ENCODE peak calls at places on chromosomes 5 and 9, in eight cellular contexts. One of them, this sample, is unnamed.

GRCh38 chr5:178147406-178147805 is 6.3 kb downstream of the NHP2 start:
- DNase-seq in IMR-90: no peak
- DNase-seq in lower leg skin: no peak
- DNase-seq in iris pigment epithelial cell: no peak
- DNase-seq in anterior cingulate cortex: no peak
- DNase-seq in activated gamma-delta T cell: no peak
- DNase-seq in A549: no peak
- DNase-seq in psoas muscle: no peak
- DNase-seq in this sample: no peak

GRCh38 chr9:114321759-114322158 is 1.1 kb upstream of the ORM1 start:
- DNase-seq in IMR-90: peak
- DNase-seq in lower leg skin: no peak
- DNase-seq in iris pigment epithelial cell: peak
- DNase-seq in anterior cingulate cortex: no peak
- DNase-seq in activated gamma-delta T cell: no peak
- DNase-seq in A549: no peak
- DNase-seq in psoas muscle: no peak
- DNase-seq in this sample: no peak

GRCh38 chr5:56951946-56952691 is at the start of gene MIER3:
- DNase-seq in IMR-90: peak
- DNase-seq in lower leg skin: peak
- DNase-seq in iris pigment epithelial cell: peak
- DNase-seq in anterior cingulate cortex: peak
- DNase-seq in activated gamma-delta T cell: peak
- DNase-seq in A549: peak
- DNase-seq in psoas muscle: peak
- DNase-seq in this sample: peak

GRCh38 chr9:7067169-7067568 is 309.4 kb downstream of the KDM4C start:
- DNase-seq in IMR-90: no peak
- DNase-seq in lower leg skin: no peak
- DNase-seq in iris pigment epithelial cell: no peak
- DNase-seq in anterior cingulate cortex: no peak
- DNase-seq in activated gamma-delta T cell: no peak
- DNase-seq in A549: no peak
- DNase-seq in psoas muscle: no peak
- DNase-seq in this sample: no peak

GRCh38 chr5:179319741-179320281 is 25.4 kb downstream of the ADAMTS2 start:
- DNase-seq in IMR-90: peak
- DNase-seq in lower leg skin: peak
- DNase-seq in iris pigment epithelial cell: peak
- DNase-seq in anterior cingulate cortex: no peak
- DNase-seq in activated gamma-delta T cell: no peak
- DNase-seq in A549: no peak
- DNase-seq in psoas muscle: peak
- DNase-seq in this sample: peak

GRCh38 chr5:151699071-151699901 is 12.6 kb upstream of the SPARC start:
- DNase-seq in IMR-90: peak
- DNase-seq in lower leg skin: peak
- DNase-seq in iris pigment epithelial cell: peak
- DNase-seq in anterior cingulate cortex: no peak
- DNase-seq in activated gamma-delta T cell: no peak
- DNase-seq in A549: peak
- DNase-seq in psoas muscle: peak
- DNase-seq in this sample: peak

GRCh38 chr5:130529111-130529510 is 624.8 kb downstream of the CHSY3 start:
- DNase-seq in IMR-90: no peak
- DNase-seq in lower leg skin: no peak
- DNase-seq in iris pigment epithelial cell: no peak
- DNase-seq in anterior cingulate cortex: no peak
- DNase-seq in activated gamma-delta T cell: no peak
- DNase-seq in A549: no peak
- DNase-seq in psoas muscle: no peak
- DNase-seq in this sample: no peak

GRCh38 chr5:1429501-1429900 is 15.7 kb downstream of the SLC6A3 start:
- DNase-seq in IMR-90: no peak
- DNase-seq in lower leg skin: peak
- DNase-seq in iris pigment epithelial cell: no peak
- DNase-seq in anterior cingulate cortex: no peak
- DNase-seq in activated gamma-delta T cell: no peak
- DNase-seq in A549: no peak
- DNase-seq in psoas muscle: peak
- DNase-seq in this sample: no peak

GRCh38 chr5:98341711-98342042 is 431.8 kb upstream of the RGMB start:
- DNase-seq in IMR-90: peak
- DNase-seq in lower leg skin: no peak
- DNase-seq in iris pigment epithelial cell: peak
- DNase-seq in anterior cingulate cortex: no peak
- DNase-seq in activated gamma-delta T cell: no peak
- DNase-seq in A549: no peak
- DNase-seq in psoas muscle: no peak
- DNase-seq in this sample: no peak

GRCh38 chr5:150148408-150148927 is 7.2 kb downstream of the PDGFRB start:
- DNase-seq in IMR-90: peak
- DNase-seq in lower leg skin: no peak
- DNase-seq in iris pigment epithelial cell: no peak
- DNase-seq in anterior cingulate cortex: no peak
- DNase-seq in activated gamma-delta T cell: no peak
- DNase-seq in A549: no peak
- DNase-seq in psoas muscle: no peak
- DNase-seq in this sample: no peak

GRCh38 chr5:64147849-64148441 is 17.7 kb upstream of the RNF180 start:
- DNase-seq in IMR-90: peak
- DNase-seq in lower leg skin: peak
- DNase-seq in iris pigment epithelial cell: peak
- DNase-seq in anterior cingulate cortex: peak
- DNase-seq in activated gamma-delta T cell: no peak
- DNase-seq in A549: peak
- DNase-seq in psoas muscle: peak
- DNase-seq in this sample: peak

GRCh38 chr5:167305591-167306213 is 985.7 kb upstream of the WWC1 start:
- DNase-seq in IMR-90: no peak
- DNase-seq in lower leg skin: no peak
- DNase-seq in iris pigment epithelial cell: no peak
- DNase-seq in anterior cingulate cortex: no peak
- DNase-seq in activated gamma-delta T cell: no peak
- DNase-seq in A549: no peak
- DNase-seq in psoas muscle: no peak
- DNase-seq in this sample: no peak

GRCh38 chr9:24552526-24552925 is 6.8 kb upstream of the IZUMO3 start:
- DNase-seq in IMR-90: no peak
- DNase-seq in lower leg skin: no peak
- DNase-seq in iris pigment epithelial cell: no peak
- DNase-seq in anterior cingulate cortex: no peak
- DNase-seq in activated gamma-delta T cell: no peak
- DNase-seq in A549: no peak
- DNase-seq in psoas muscle: no peak
- DNase-seq in this sample: no peak

GRCh38 chr9:3884736-3885135 is 358.9 kb upstream of the RFX3 start:
- DNase-seq in IMR-90: no peak
- DNase-seq in lower leg skin: no peak
- DNase-seq in iris pigment epithelial cell: no peak
- DNase-seq in anterior cingulate cortex: no peak
- DNase-seq in activated gamma-delta T cell: no peak
- DNase-seq in A549: no peak
- DNase-seq in psoas muscle: no peak
- DNase-seq in this sample: no peak

GRCh38 chr9:35749515-35750255 is 598 bp downstream of the RGP1 start:
- DNase-seq in IMR-90: no peak
- DNase-seq in lower leg skin: peak
- DNase-seq in iris pigment epithelial cell: no peak
- DNase-seq in anterior cingulate cortex: peak
- DNase-seq in activated gamma-delta T cell: no peak
- DNase-seq in A549: peak
- DNase-seq in psoas muscle: no peak
- DNase-seq in this sample: peak

GRCh38 chr5:78738693-78739300 is 90.2 kb upstream of the LHFPL2 start:
- DNase-seq in IMR-90: no peak
- DNase-seq in lower leg skin: peak
- DNase-seq in iris pigment epithelial cell: no peak
- DNase-seq in anterior cingulate cortex: no peak
- DNase-seq in activated gamma-delta T cell: no peak
- DNase-seq in A549: no peak
- DNase-seq in psoas muscle: no peak
- DNase-seq in this sample: no peak

GRCh38 chr9:16343249-16344237 is 526.9 kb downstream of the BNC2 start:
- DNase-seq in IMR-90: no peak
- DNase-seq in lower leg skin: no peak
- DNase-seq in iris pigment epithelial cell: no peak
- DNase-seq in anterior cingulate cortex: no peak
- DNase-seq in activated gamma-delta T cell: no peak
- DNase-seq in A549: peak
- DNase-seq in psoas muscle: peak
- DNase-seq in this sample: no peak

GRCh38 chr5:93018461-93018860 is 562.6 kb downstream of the NR2F1-AS1 start:
- DNase-seq in IMR-90: peak
- DNase-seq in lower leg skin: no peak
- DNase-seq in iris pigment epithelial cell: no peak
- DNase-seq in anterior cingulate cortex: no peak
- DNase-seq in activated gamma-delta T cell: no peak
- DNase-seq in A549: no peak
- DNase-seq in psoas muscle: no peak
- DNase-seq in this sample: no peak